ENCODE peak calls at places on chromosomes 4 and X, in four cellular contexts. A is CD8-positive, alpha-beta T cell; E is NCI-H774; C is amygdala. G is an unnamed sample.
A peak's percentile ranks its signal among the peaks of the same experiment; 100 is the strongest.

GRCh38 chr4:5863461-5864113 is 29.3 kb downstream of the CRMP1 start:
- DNase-seq in A (no peak), E (no peak), C (no peak), G (no peak)

GRCh38 chr4:86934147-86934771 is 552 bp upstream of the AFF1 start:
- DNase-seq in A (no peak), E (no peak), C (no peak), G (no peak)

GRCh38 chrX:124117325-124117724 is 155.8 kb downstream of the STAG2 start:
- DNase-seq in A (no peak), E (no peak), C (no peak), G (no peak)

GRCh38 chr4:94532016-94532789 is 80.5 kb downstream of the PDLIM5 start:
- DNase-seq in A (no peak), E (no peak), C (no peak), G (peak; percentile 72)

GRCh38 chrX:118116308-118117068 is at the start of gene KLHL13:
- DNase-seq in A (no peak), E (peak; percentile 60), C (peak; percentile 13), G (no peak)

GRCh38 chrX:46575991-46576392 is 2.4 kb downstream of the CHST7 start:
- DNase-seq in A (no peak), E (no peak), C (no peak), G (peak; percentile 38)

GRCh38 chr4:126071346-126072333 is 756.9 kb downstream of the FAT4 start:
- DNase-seq in A (no peak), E (peak; percentile 52), C (peak; percentile 2), G (no peak)

GRCh38 chr4:133152801-133153526 is 3.9 kb downstream of the PCDH10 start:
- DNase-seq in A (no peak), E (no peak), C (peak; percentile 9), G (no peak)

GRCh38 chrX:18702362-18703195 is 4.9 kb upstream of the PPEF1 start:
- DNase-seq in A (no peak), E (no peak), C (no peak), G (no peak)

GRCh38 chr4:74931386-74931785 is 1.5 kb upstream of the PARM1 start:
- DNase-seq in A (no peak), E (no peak), C (no peak), G (no peak)

GRCh38 chrX:20418379-20418778 is 151.7 kb upstream of the RPS6KA3 start:
- DNase-seq in A (no peak), E (no peak), C (no peak), G (no peak)

GRCh38 chrX:107565916-107566602 is 62.3 kb upstream of the PRPS1 start:
- DNase-seq in A (no peak), E (peak; percentile 28), C (no peak), G (no peak)

GRCh38 chrX:53918697-53919096 is 125.6 kb downstream of the PHF8 start:
- DNase-seq in A (no peak), E (no peak), C (no peak), G (no peak)

GRCh38 chrX:11558972-11559371 is 106.7 kb downstream of the ARHGAP6 start:
- DNase-seq in A (peak; percentile 3), E (no peak), C (no peak), G (peak; percentile 37)

GRCh38 chr4:95867919-95868318 is 28.0 kb downstream of the PDHA2 start:
- DNase-seq in A (no peak), E (peak; percentile 1), C (no peak), G (no peak)

GRCh38 chr4:147825451-147826287 is 93.8 kb downstream of the ARHGAP10 start:
- DNase-seq in A (no peak), E (no peak), C (no peak), G (no peak)

GRCh38 chr4:183099537-183100297 is 660 bp downstream of the WWC2 start:
- DNase-seq in A (peak; percentile 1), E (no peak), C (no peak), G (peak; percentile 41)

GRCh38 chr4:153506972-153507678 is 41.0 kb downstream of the TMEM131L start:
- DNase-seq in A (no peak), E (no peak), C (no peak), G (no peak)

GRCh38 chrX:140815868-140816267 is 106.3 kb downstream of the LINC00632 start:
- DNase-seq in A (no peak), E (no peak), C (no peak), G (peak; percentile 0)

GRCh38 chr4:153788419-153789276 is at the start of gene SFRP2:
- DNase-seq in A (no peak), E (no peak), C (no peak), G (no peak)

GRCh38 chr4:89158884-89159503 is 47.7 kb downstream of the TIGD2 start:
- DNase-seq in A (no peak), E (peak; percentile 20), C (no peak), G (peak; percentile 25)

GRCh38 chrX:53362439-53362838 is 60.0 kb downstream of the SMC1A start:
- DNase-seq in A (no peak), E (no peak), C (no peak), G (no peak)

GRCh38 chr4:169080970-169081369 is 70.9 kb upstream of the CBR4 start:
- DNase-seq in A (no peak), E (no peak), C (no peak), G (no peak)

GRCh38 chr4:101357751-101358150 is 10.4 kb upstream of the PPP3CA start:
- DNase-seq in A (no peak), E (no peak), C (no peak), G (no peak)

GRCh38 chr4:15451866-15452765 is 17.6 kb upstream of the CC2D2A start:
- DNase-seq in A (no peak), E (no peak), C (no peak), G (peak; percentile 58)

GRCh38 chrX:32954125-32954524 is 257.2 kb downstream of the DMD start:
- DNase-seq in A (no peak), E (no peak), C (no peak), G (no peak)

GRCh38 chr4:92847046-92847445 is 543.3 kb downstream of the GRID2 start:
- DNase-seq in A (no peak), E (no peak), C (no peak), G (no peak)

GRCh38 chr4:6602289-6602688 is 27.3 kb downstream of the MAN2B2 start:
- DNase-seq in A (no peak), E (no peak), C (no peak), G (no peak)

GRCh38 chrX:31670245-31670644 is 598.4 kb upstream of the FTHL17 start:
- DNase-seq in A (no peak), E (no peak), C (no peak), G (peak; percentile 2)

GRCh38 chr4:3418029-3418762 is 23.6 kb upstream of the HGFAC start:
- DNase-seq in A (no peak), E (no peak), C (no peak), G (no peak)